ENCODE peak calls at places on chromosomes 11 and 22, in five cellular contexts. U, E, I, H and K are unnamed samples.

GRCh38 chr11:13343931-13344717 is 66.5 kb downstream of the BMAL1 start:
- DNase-seq in U (peak), E (peak), I (peak), H (peak), K (peak)

GRCh38 chr11:19592842-19593241 is 119.8 kb upstream of the NAV2 start:
- DNase-seq in U (no peak), E (no peak), I (no peak), H (no peak), K (no peak)

GRCh38 chr22:50030315-50031188 is 18.0 kb upstream of the IL17REL start:
- DNase-seq in U (peak), E (peak), I (peak), H (peak), K (peak)

GRCh38 chr11:114026355-114026754 is 33.2 kb upstream of the ZBTB16 start:
- DNase-seq in U (no peak), E (no peak), I (no peak), H (no peak), K (no peak)

GRCh38 chr11:119764108-119764874 is 35.3 kb upstream of the NECTIN1 start:
- DNase-seq in U (no peak), E (no peak), I (no peak), H (peak), K (no peak)

GRCh38 chr11:44623321-44623715 is 57.9 kb downstream of the CD82 start:
- DNase-seq in U (no peak), E (no peak), I (no peak), H (no peak), K (no peak)

GRCh38 chr11:94835571-94835970 is 67.4 kb downstream of the AMOTL1 start:
- DNase-seq in U (no peak), E (no peak), I (no peak), H (no peak), K (no peak)

GRCh38 chr11:118636569-118637290 is 29.3 kb downstream of the PHLDB1 start:
- DNase-seq in U (no peak), E (no peak), I (no peak), H (no peak), K (no peak)

GRCh38 chr22:42754658-42755057 is 34.0 kb upstream of the A4GALT start:
- DNase-seq in U (no peak), E (peak), I (no peak), H (peak), K (no peak)

GRCh38 chr11:130639369-130639768 is 190.9 kb downstream of the ADAMTS15 start:
- DNase-seq in U (no peak), E (no peak), I (no peak), H (no peak), K (no peak)

GRCh38 chr11:59186130-59186594 is 14.2 kb downstream of the DTX4 start:
- DNase-seq in U (no peak), E (no peak), I (peak), H (no peak), K (no peak)

GRCh38 chr11:68542617-68543016 is 82.1 kb downstream of the PPP6R3 start:
- DNase-seq in U (peak), E (no peak), I (no peak), H (peak), K (no peak)

GRCh38 chr22:30591191-30591587 is 521 bp downstream of the PES1 start:
- DNase-seq in U (no peak), E (no peak), I (no peak), H (peak), K (no peak)

GRCh38 chr11:46601129-46601528 is 7.3 kb upstream of the AMBRA1 start:
- DNase-seq in U (no peak), E (no peak), I (no peak), H (peak), K (no peak)

GRCh38 chr11:134538793-134539192 is 126.8 kb upstream of the B3GAT1 start:
- DNase-seq in U (no peak), E (no peak), I (no peak), H (no peak), K (no peak)

GRCh38 chr11:116730568-116730967 is 42.2 kb downstream of the BUD13 start:
- DNase-seq in U (no peak), E (no peak), I (no peak), H (no peak), K (no peak)

GRCh38 chr22:22702159-22702873 is 57.9 kb downstream of the GGTLC2 start:
- DNase-seq in U (no peak), E (no peak), I (peak), H (no peak), K (no peak)

GRCh38 chr22:22452211-22452610 is 56.3 kb downstream of the ZNF280B start:
- DNase-seq in U (no peak), E (no peak), I (no peak), H (no peak), K (no peak)

GRCh38 chr22:48717883-48718817 is 1109.5 kb downstream of the BRD1 start:
- DNase-seq in U (no peak), E (no peak), I (no peak), H (no peak), K (no peak)

GRCh38 chr11:488992-489391 is 18.1 kb downstream of the RNH1 start:
- DNase-seq in U (no peak), E (no peak), I (no peak), H (no peak), K (no peak)

GRCh38 chr11:104870910-104871309 is 27.4 kb downstream of the CASP12 start:
- DNase-seq in U (peak), E (no peak), I (no peak), H (peak), K (no peak)

GRCh38 chr22:27489265-27489675 is 312.3 kb downstream of the MN1 start:
- DNase-seq in U (peak), E (no peak), I (no peak), H (no peak), K (no peak)

GRCh38 chr11:114034956-114035355 is 24.6 kb upstream of the ZBTB16 start:
- DNase-seq in U (no peak), E (no peak), I (no peak), H (no peak), K (no peak)